ENCODE peak calls at places on chromosomes 1 and 21, in eight cellular contexts. Y is left lung, W is ovary, T is heart right ventricle, X is lung, U is sigmoid colon, G is fibroblast of lung, F is AG04450. S is an unnamed sample.

GRCh38 chr21:34883501-34884271 is 165.4 kb downstream of the RUNX1 start:
- DNase-seq in Y (no peak), W (no peak), T (no peak), X (no peak), U (no peak), G (no peak), F (no peak), S (no peak)

GRCh38 chr1:107298526-107298925 is 157.7 kb downstream of the NTNG1 start:
- DNase-seq in Y (no peak), W (no peak), T (no peak), X (no peak), U (no peak), G (no peak), F (no peak), S (no peak)

GRCh38 chr1:49306507-49307070 is 529.9 kb upstream of the BEND5 start:
- DNase-seq in Y (no peak), W (no peak), T (no peak), X (no peak), U (no peak), G (no peak), F (no peak), S (no peak)

GRCh38 chr1:236536540-236536939 is 12.8 kb downstream of the LGALS8 start:
- DNase-seq in Y (no peak), W (no peak), T (no peak), X (no peak), U (no peak), G (no peak), F (no peak), S (no peak)

GRCh38 chr21:32403201-32403701 is 9.3 kb upstream of the EVA1C start:
- DNase-seq in Y (no peak), W (peak; percentile 66), T (peak; percentile 36), X (peak; percentile 71), U (peak; percentile 81), G (peak; percentile 57), F (peak; percentile 55), S (no peak)

GRCh38 chr1:7539772-7540175 is 231.3 kb upstream of the VAMP3 start:
- DNase-seq in Y (peak; percentile 78), W (no peak), T (no peak), X (peak; percentile 62), U (no peak), G (peak; percentile 63), F (no peak), S (no peak)

GRCh38 chr1:85577421-85578320 is 2.9 kb upstream of the CCN1 start:
- DNase-seq in Y (peak; percentile 79), W (peak; percentile 41), T (peak; percentile 25), X (peak; percentile 41), U (peak; percentile 77), G (no peak), F (peak; percentile 65), S (peak; percentile 82)

GRCh38 chr1:202572867-202573266 is 137.4 kb downstream of the SYT2 start:
- DNase-seq in Y (no peak), W (no peak), T (no peak), X (no peak), U (no peak), G (no peak), F (no peak), S (no peak)

GRCh38 chr1:47582891-47583608 is 145.2 kb downstream of the FOXD2 start:
- DNase-seq in Y (no peak), W (no peak), T (no peak), X (no peak), U (no peak), G (peak; percentile 12), F (no peak), S (no peak)

GRCh38 chr1:241822846-241823245 is 25.2 kb upstream of the EXO1 start:
- DNase-seq in Y (no peak), W (no peak), T (no peak), X (no peak), U (no peak), G (no peak), F (no peak), S (no peak)

GRCh38 chr1:41014871-41015270 is 6.7 kb downstream of the SLFNL1 start:
- DNase-seq in Y (no peak), W (no peak), T (no peak), X (no peak), U (no peak), G (no peak), F (no peak), S (no peak)

GRCh38 chr21:31667141-31667540 is 7.6 kb downstream of the SOD1 start:
- DNase-seq in Y (no peak), W (no peak), T (no peak), X (no peak), U (no peak), G (no peak), F (no peak), S (no peak)

GRCh38 chr1:46621930-46622329 is 5.3 kb upstream of the MOB3C start:
- DNase-seq in Y (no peak), W (no peak), T (no peak), X (no peak), U (no peak), G (no peak), F (no peak), S (no peak)

GRCh38 chr1:201826830-201827229 is 2.1 kb upstream of the IPO9 start:
- DNase-seq in Y (no peak), W (no peak), T (no peak), X (no peak), U (no peak), G (peak; percentile 44), F (no peak), S (no peak)

DNA sequence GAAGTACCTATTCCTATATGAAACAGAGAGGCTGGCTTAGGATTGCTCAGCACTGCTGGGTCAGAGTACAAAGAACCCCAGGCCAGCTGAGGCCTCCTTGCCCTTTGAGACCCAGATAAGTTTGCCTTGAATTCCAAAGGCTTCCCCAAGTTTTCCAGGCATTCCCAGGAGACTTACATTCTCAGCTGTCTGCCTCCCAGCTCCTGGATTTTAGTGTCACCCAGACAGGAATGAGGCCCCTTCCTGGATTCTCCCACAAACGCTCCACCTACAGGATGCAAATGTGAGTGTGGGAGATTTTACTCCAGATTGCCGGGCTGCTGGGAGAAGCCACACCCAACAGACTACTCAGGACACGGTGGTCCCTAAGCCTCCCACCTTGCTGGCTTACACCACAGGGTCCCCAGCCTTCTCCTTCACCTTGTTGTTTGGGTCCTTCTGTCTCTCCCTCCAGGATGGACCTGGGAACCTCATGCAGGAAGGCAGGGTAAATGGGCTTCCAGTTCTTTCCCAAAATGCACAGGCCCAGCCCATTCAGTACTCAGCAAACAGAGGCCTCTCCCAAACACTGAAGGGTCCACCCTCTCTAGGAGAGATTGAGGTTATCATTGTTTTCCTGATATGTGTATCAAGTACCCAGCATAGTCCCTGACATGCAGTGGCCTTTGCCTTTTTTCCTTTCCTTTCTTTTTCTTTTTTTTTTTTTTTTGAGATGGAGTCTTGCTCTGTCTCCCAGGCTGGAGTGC is 10.6 kb downstream of the RHBG start:
- DNase-seq in Y (no peak), W (no peak), T (no peak), X (no peak), U (no peak), G (peak; percentile 17), F (no peak), S (no peak)
- H3K27me3 ChIP-seq in Y (no peaks in the 10 kb centered on the region), W (no peaks in the 10 kb centered on the region), T (no peaks in the 10 kb centered on the region), X (no peaks in the 10 kb centered on the region), U (no peaks in the 10 kb centered on the region), G (no peaks in the 10 kb centered on the region), F (peaks cover 13% of the 10 kb centered on the region), S (no peaks in the 10 kb centered on the region)

DNA sequence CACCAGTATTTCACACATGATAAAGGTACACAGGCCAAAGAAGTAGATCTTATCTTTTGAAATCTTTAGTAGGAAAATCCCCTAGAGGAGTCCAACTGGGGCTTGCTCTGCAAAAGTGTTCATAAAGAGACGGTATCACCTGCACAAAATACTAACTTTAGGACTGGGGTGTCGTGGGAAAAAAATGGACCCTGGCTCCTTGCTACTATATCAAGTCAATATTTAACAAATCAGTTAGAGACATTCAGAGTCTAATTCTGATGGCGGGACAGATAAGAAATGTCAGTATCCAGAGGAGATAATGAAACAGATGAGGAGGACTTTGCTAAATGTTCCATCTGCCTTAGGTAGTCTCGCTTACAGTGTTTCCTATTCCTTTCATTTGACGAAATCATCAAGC is 25.6 kb upstream of the CNN3 start:
- DNase-seq in Y (no peak), W (no peak), T (no peak), X (no peak), U (no peak), G (no peak), F (no peak), S (no peak)
- H3K27me3 ChIP-seq in Y (no peaks in the 10 kb centered on the region), W (no peaks in the 10 kb centered on the region), T (no peaks in the 10 kb centered on the region), X (no peaks in the 10 kb centered on the region), U (no peaks in the 10 kb centered on the region), G (no peaks in the 10 kb centered on the region), F (no peaks in the 10 kb centered on the region), S (no peaks in the 10 kb centered on the region)

GRCh38 chr1:112508242-112509004 is at the start of gene WNT2B:
- DNase-seq in Y (peak; percentile 84), W (peak; percentile 63), T (no peak), X (no peak), U (no peak), G (no peak), F (no peak), S (no peak)

GRCh38 chr1:112506731-112507130 is 2.0 kb upstream of the WNT2B start:
- DNase-seq in Y (no peak), W (no peak), T (no peak), X (no peak), U (no peak), G (no peak), F (no peak), S (no peak)

GRCh38 chr1:112507336-112507735 is 1.4 kb upstream of the WNT2B start:
- DNase-seq in Y (no peak), W (no peak), T (no peak), X (no peak), U (no peak), G (no peak), F (no peak), S (no peak)

GRCh38 chr1:112509005-112509659 is 367 bp downstream of the WNT2B start:
- DNase-seq in Y (peak; percentile 82), W (peak; percentile 63), T (no peak), X (no peak), U (no peak), G (peak; percentile 24), F (no peak), S (no peak)

DNA sequence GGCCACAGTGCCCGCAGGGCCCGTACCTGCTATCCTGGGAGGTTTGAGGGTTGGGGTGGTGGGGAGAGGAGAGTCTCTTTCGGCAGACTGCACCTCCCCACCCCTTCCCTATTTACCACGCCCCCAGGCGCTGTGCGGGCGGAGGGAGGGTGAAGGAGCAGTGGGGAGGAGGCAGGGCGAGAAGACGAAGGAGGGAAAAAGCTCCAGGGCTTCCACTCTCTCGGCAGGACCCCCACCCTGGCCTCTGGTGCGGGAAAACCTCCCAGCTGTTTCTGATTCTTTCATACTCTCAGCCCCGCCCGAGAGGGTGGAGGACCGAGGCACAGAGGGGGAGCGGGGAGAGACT is 896 bp upstream of the WNT2B start:
- DNase-seq in Y (peak; percentile 77), W (peak; percentile 69), T (no peak), X (no peak), U (no peak), G (no peak), F (no peak), S (no peak)
- H3K27me3 ChIP-seq in Y (peaks cover 27% of the 10 kb centered on the region), W (no peaks in the 10 kb centered on the region), T (peaks cover 23% of the 10 kb centered on the region), X (no peaks in the 10 kb centered on the region), U (peaks cover 18% of the 10 kb centered on the region), G (peaks cover 27% of the 10 kb centered on the region), F (peaks cover 50% of the 10 kb centered on the region), S (no peaks in the 10 kb centered on the region)

DNA sequence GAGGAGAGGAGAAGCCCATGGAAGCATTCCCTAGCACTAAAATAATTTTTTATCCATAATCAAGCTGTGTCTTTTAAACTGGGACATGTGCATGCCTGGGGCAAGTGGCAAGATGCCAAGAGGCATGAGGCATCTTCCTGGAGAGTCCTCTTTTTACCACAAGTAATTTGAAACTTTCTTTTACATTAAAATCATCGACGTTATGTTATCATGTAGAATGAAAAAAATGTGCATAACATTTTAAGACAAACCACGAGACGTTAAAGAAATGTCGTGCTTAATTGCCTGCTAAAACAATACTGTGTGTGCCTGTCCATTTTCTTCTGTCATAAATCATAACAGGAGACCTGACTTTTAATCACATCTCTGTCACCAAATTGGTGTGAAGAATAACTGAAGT is 1.5 kb downstream of the STYXL2 start:
- DNase-seq in Y (no peak), W (no peak), T (no peak), X (no peak), U (no peak), G (peak; percentile 74), F (peak; percentile 15), S (no peak)
- H3K27me3 ChIP-seq in Y (no peaks in the 10 kb centered on the region), W (no peaks in the 10 kb centered on the region), T (no peaks in the 10 kb centered on the region), X (no peaks in the 10 kb centered on the region), U (no peaks in the 10 kb centered on the region), G (no peaks in the 10 kb centered on the region), F (no peaks in the 10 kb centered on the region), S (no peaks in the 10 kb centered on the region)

S was measured in Panc1.